ENCODE peak calls at places on chromosome 15, in ten cellular contexts. N is adrenal gland, K is transverse colon, X is IMR-90, U is A549, Y is ovary, Q is right lobe of liver, T is sigmoid colon, O is uterus, R is body of pancreas. P is an unnamed sample.

GRCh38 chr15:71078506-71079207 is 36.6 kb upstream of the THSD4 start:
- DNase-seq in N (no peak), K (no peak), X (no peak), U (no peak), Y (no peak), Q (no peak), T (no peak), O (no peak), R (no peak), P (no peak)

GRCh38 chr15:44882499-44882968 is 74.0 kb upstream of the TERB2 start:
- DNase-seq in N (no peak), K (no peak), X (no peak), U (no peak), Y (no peak), Q (no peak), T (no peak), O (no peak), R (no peak), P (no peak)

GRCh38 chr15:44593042-44593736 is 56.2 kb downstream of the EIF3J start:
- DNase-seq in N (no peak), K (no peak), X (no peak), U (no peak), Y (no peak), Q (no peak), T (no peak), O (no peak), R (no peak), P (no peak)

GRCh38 chr15:60964527-60964926 is 264.6 kb downstream of the RORA start:
- DNase-seq in N (peak; percentile 63), K (no peak), X (no peak), U (no peak), Y (no peak), Q (no peak), T (peak; percentile 70), O (no peak), R (peak; percentile 30), P (no peak)

GRCh38 chr15:59177445-59177728 is 29.3 kb upstream of the LDHAL6B start:
- DNase-seq in N (no peak), K (no peak), X (no peak), U (no peak), Y (no peak), Q (no peak), T (no peak), O (no peak), R (no peak), P (no peak)

GRCh38 chr15:58522865-58523264 is 91.1 kb downstream of the LIPC start:
- DNase-seq in N (no peak), K (no peak), X (no peak), U (no peak), Y (no peak), Q (peak; percentile 46), T (no peak), O (no peak), R (no peak), P (no peak)

GRCh38 chr15:91789136-91789535 is 64.4 kb upstream of the SLCO3A1 start:
- DNase-seq in N (peak; percentile 89), K (no peak), X (no peak), U (no peak), Y (no peak), Q (no peak), T (no peak), O (no peak), R (no peak), P (no peak)

GRCh38 chr15:78620839-78621421 is at the start of gene CHRNA3:
- DNase-seq in N (peak; percentile 49), K (no peak), X (no peak), U (no peak), Y (no peak), Q (no peak), T (no peak), O (no peak), R (no peak), P (no peak)

GRCh38 chr15:93829115-93829849 is 402.1 kb upstream of the MCTP2 start:
- DNase-seq in N (no peak), K (no peak), X (no peak), U (no peak), Y (no peak), Q (no peak), T (no peak), O (peak; percentile 46), R (no peak), P (no peak)

GRCh38 chr15:45892182-45892581 is 257.4 kb downstream of the SQOR start:
- DNase-seq in N (no peak), K (no peak), X (no peak), U (no peak), Y (no peak), Q (no peak), T (no peak), O (peak; percentile 51), R (peak; percentile 6), P (no peak)

GRCh38 chr15:67840747-67841634 is 1.1 kb upstream of the RNU6-1 start:
- DNase-seq in N (peak; percentile 73), K (peak; percentile 34), X (peak; percentile 58), U (peak; percentile 86), Y (no peak), Q (no peak), T (peak; percentile 75), O (no peak), R (peak; percentile 49), P (peak; percentile 48)

GRCh38 chr15:31558840-31559239 is 232.2 kb downstream of the KLF13 start:
- DNase-seq in N (no peak), K (no peak), X (no peak), U (no peak), Y (no peak), Q (no peak), T (no peak), O (no peak), R (no peak), P (no peak)

GRCh38 chr15:96767703-96768434 is 437.4 kb downstream of the NR2F2 start:
- DNase-seq in N (no peak), K (no peak), X (no peak), U (no peak), Y (no peak), Q (no peak), T (no peak), O (no peak), R (no peak), P (no peak)

GRCh38 chr15:65954289-65954741 is 85.0 kb downstream of the RAB11A start:
- DNase-seq in N (no peak), K (no peak), X (peak; percentile 18), U (no peak), Y (no peak), Q (no peak), T (no peak), O (no peak), R (no peak), P (no peak)

GRCh38 chr15:98075441-98075840 is 114.9 kb downstream of the ARRDC4 start:
- DNase-seq in N (no peak), K (no peak), X (no peak), U (no peak), Y (no peak), Q (no peak), T (no peak), O (no peak), R (no peak), P (no peak)

GRCh38 chr15:60899322-60899966 is 329.7 kb downstream of the RORA start:
- DNase-seq in N (no peak), K (no peak), X (no peak), U (no peak), Y (no peak), Q (no peak), T (no peak), O (no peak), R (no peak), P (no peak)

GRCh38 chr15:46277994-46278885 is 643.4 kb downstream of the SQOR start:
- DNase-seq in N (no peak), K (no peak), X (no peak), U (no peak), Y (no peak), Q (no peak), T (no peak), O (no peak), R (no peak), P (no peak)

GRCh38 chr15:82972990-82973389 is 13.0 kb upstream of the RAMAC start:
- DNase-seq in N (no peak), K (no peak), X (no peak), U (no peak), Y (no peak), Q (no peak), T (no peak), O (no peak), R (no peak), P (no peak)

GRCh38 chr15:64697911-64698369 is 77.4 kb downstream of the RBPMS2 start:
- DNase-seq in N (no peak), K (no peak), X (peak; percentile 36), U (no peak), Y (no peak), Q (no peak), T (no peak), O (no peak), R (no peak), P (no peak)

GRCh38 chr15:62457100-62457499 is 292.0 kb upstream of the C2CD4B start:
- DNase-seq in N (no peak), K (no peak), X (no peak), U (no peak), Y (no peak), Q (no peak), T (peak; percentile 63), O (no peak), R (no peak), P (no peak)
- H3K27ac ChIP-seq in N (no peak overlapping the region), K (no peak overlapping the region), X (no peak overlapping the region), U (no peak overlapping the region), Y (no peak overlapping the region), Q (no peak overlapping the region), T (peak overlapping the region; percentile 63), O (no peak overlapping the region), R (no peak overlapping the region), P (no peak overlapping the region)

GRCh38 chr15:95327661-95328060 is 1002.8 kb upstream of the NR2F2 start:
- DNase-seq in N (no peak), K (no peak), X (no peak), U (no peak), Y (peak; percentile 57), Q (no peak), T (no peak), O (no peak), R (no peak), P (no peak)
- TF ChIP-seq POLR2A in N (no peak), K (no peak), X (no peak), U (no peak), Y (no peak), Q (no peak), T (no peak), O (no peak), R (no peak), P (no peak)

GRCh38 chr15:74531144-74531811 is 9.7 kb upstream of the ARID3B start:
- DNase-seq in N (no peak), K (no peak), X (peak; percentile 99), U (no peak), Y (no peak), Q (no peak), T (no peak), O (no peak), R (no peak), P (no peak)
- H3K27ac ChIP-seq in N (no peak overlapping the region), K (no peak overlapping the region), X (peak overlapping the region; percentile 27), U (no peak overlapping the region), Y (no peak overlapping the region), Q (no peak overlapping the region), T (no peak overlapping the region), O (no peak overlapping the region), R (no peak overlapping the region), P (no peak overlapping the region)

DNA sequence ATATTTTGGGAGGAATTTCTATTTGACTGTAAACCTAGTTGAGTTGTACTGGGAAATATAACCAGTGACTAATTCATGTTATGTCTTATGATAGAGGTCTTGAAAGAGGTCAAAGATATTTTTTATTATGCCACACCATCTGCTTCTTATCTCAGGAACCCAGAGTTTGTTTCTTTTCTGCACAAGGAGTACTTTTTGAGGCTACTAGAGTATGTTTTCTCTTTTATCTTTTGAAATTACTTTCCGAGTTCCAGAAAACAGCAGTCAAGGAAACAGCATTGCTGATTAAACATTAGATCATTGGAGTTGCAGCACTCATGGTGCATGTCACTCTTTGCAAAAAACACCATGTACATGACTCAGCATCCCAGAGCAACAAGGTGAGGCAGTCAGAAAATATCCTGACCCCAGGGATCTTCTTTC is 645.8 kb upstream of the NR2F2 start:
- DNase-seq in N (no peak), K (no peak), X (peak; percentile 93), U (peak; percentile 23), Y (no peak), Q (no peak), T (no peak), O (peak; percentile 28), R (no peak), P (no peak)
- TF ChIP-seq POLR2A in N (no peak), K (no peak), X (no peak), U (no peak), Y (no peak), Q (no peak), T (no peak), O (no peak), R (no peak), P (no peak)